ENCODE peak calls at places on chromosomes 6 and 20, in four cellular contexts. Z, J, E and R are unnamed samples.

GRCh38 chr6:7975764-7976146 is 65.2 kb upstream of the TXNDC5 start:
- DNase-seq in Z (peak; percentile 60), E (no peak), J (peak; percentile 6), R (no peak)

GRCh38 chr6:31687321-31687720 is 6.5 kb upstream of the LY6G5C start:
- DNase-seq in Z (no peak), J (no peak), E (no peak), R (no peak)

GRCh38 chr20:4449977-4450715 is 271.6 kb upstream of the PRND start:
- DNase-seq in E (no peak), J (peak; percentile 41), Z (peak; percentile 56), R (no peak)

GRCh38 chr6:74287932-74288331 is 591.9 kb downstream of the CD109 start:
- DNase-seq in E (no peak), Z (no peak), J (no peak), R (no peak)

GRCh38 chr6:75023634-75024033 is 182.2 kb downstream of the COL12A1 start:
- DNase-seq in Z (no peak), E (no peak), J (no peak), R (no peak)

GRCh38 chr6:12343440-12344162 is 53.4 kb downstream of the EDN1 start:
- DNase-seq in E (peak; percentile 77), Z (peak; percentile 24), J (peak; percentile 62), R (no peak)

GRCh38 chr6:7628915-7629314 is 38.9 kb downstream of the SNRNP48 start:
- DNase-seq in J (no peak), E (no peak), Z (no peak), R (no peak)

GRCh38 chr6:138500045-138500665 is 861 bp upstream of the NHSL1 start:
- DNase-seq in J (no peak), Z (no peak), E (no peak), R (no peak)

GRCh38 chr6:28856617-28857000 is 67.2 kb downstream of the TRIM27 start:
- DNase-seq in Z (no peak), J (no peak), E (no peak), R (no peak)

GRCh38 chr6:130624046-130624445 is 203.2 kb upstream of the SMLR1 start:
- DNase-seq in E (no peak), J (no peak), Z (no peak), R (no peak)

GRCh38 chr20:3731944-3732326 is 550 bp upstream of the HSPA12B start:
- DNase-seq in Z (no peak), E (no peak), J (no peak), R (no peak)

GRCh38 chr6:127933852-127934840 is 33.3 kb upstream of the THEMIS start:
- DNase-seq in Z (no peak), J (no peak), E (no peak), R (no peak)

GRCh38 chr6:1337791-1338190 is 25.9 kb downstream of the FOXQ1 start:
- DNase-seq in J (no peak), E (no peak), Z (peak; percentile 59), R (no peak)

GRCh38 chr20:4051413-4052138 is 36.2 kb upstream of the RNF24 start:
- DNase-seq in J (no peak), Z (peak; percentile 65), E (no peak), R (no peak)

GRCh38 chr6:128963561-128963960 is 80.6 kb downstream of the LAMA2 start:
- DNase-seq in J (no peak), Z (no peak), E (no peak), R (no peak)

GRCh38 chr20:10846831-10847230 is 173.0 kb upstream of the JAG1 start:
- DNase-seq in Z (no peak), J (no peak), E (no peak), R (no peak)

GRCh38 chr6:127520061-127520460 is 926 bp upstream of the MTCL3 start:
- DNase-seq in J (no peak), E (no peak), Z (peak; percentile 40), R (no peak)

GRCh38 chr6:89692256-89692655 is 53.7 kb upstream of the LYRM2 start:
- DNase-seq in J (no peak), Z (no peak), E (no peak), R (no peak)

GRCh38 chr20:62758226-62758912 is 37.9 kb upstream of the MRGBP start:
- DNase-seq in J (no peak), E (peak; percentile 15), Z (no peak), R (peak; percentile 53)

GRCh38 chr6:157087974-157088373 is 235.3 kb downstream of the TMEM242 start:
- DNase-seq in E (no peak), Z (no peak), J (no peak), R (no peak)

GRCh38 chr6:3607171-3607570 is 144.3 kb downstream of the PXDC1 start:
- DNase-seq in J (no peak), Z (no peak), E (no peak), R (no peak)

GRCh38 chr6:134446901-134447300 is 129.0 kb upstream of the SGK1 start:
- DNase-seq in Z (peak; percentile 33), E (no peak), J (no peak), R (no peak)

GRCh38 chr20:63073051-63073737 is 66.4 kb upstream of the BHLHE23 start:
- DNase-seq in J (no peak), Z (no peak), E (peak; percentile 12), R (peak; percentile 17)

GRCh38 chr20:346640-347316 is at the start of gene NRSN2:
- DNase-seq in J (peak; percentile 83), E (peak; percentile 76), Z (peak; percentile 72), R (peak; percentile 89)

DNA sequence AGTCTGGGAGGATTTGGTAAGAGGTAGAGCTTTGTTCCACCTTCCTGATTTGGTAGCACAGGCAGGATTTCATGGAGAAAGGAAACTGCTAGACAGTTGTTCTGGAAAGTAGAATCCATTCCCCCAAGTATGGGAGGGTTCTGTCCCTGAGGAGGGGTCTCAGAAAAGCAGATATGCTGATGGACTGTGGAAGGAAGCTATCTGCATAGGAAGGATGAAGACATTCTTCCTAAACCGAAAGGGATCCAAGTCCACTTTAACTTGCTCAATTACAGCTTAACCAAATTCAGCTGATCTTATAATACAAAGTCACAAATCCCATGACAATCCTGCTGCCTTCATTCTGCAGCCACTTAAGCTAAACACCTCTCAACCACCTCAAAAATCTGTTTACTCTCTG is 2.6 kb downstream of the MAN1A1 start:
- DNase-seq in J (no peak), E (no peak), Z (no peak), R (no peak)
- H3K4me3 ChIP-seq in J (peak overlapping the region; percentile 81), E (peak overlapping the region; percentile 95), Z (peak overlapping the region; percentile 76), R (peak overlapping the region; percentile 82)

GRCh38 chr20:7031222-7031621 is 263.7 kb downstream of the BMP2 start:
- DNase-seq in Z (peak; percentile 2), E (no peak), J (no peak), R (no peak)
- TF ChIP-seq CTCF in Z (peak; percentile 32), E (no peak), J (peak; percentile 51), R (no peak)

GRCh38 chr6:110419028-110419739 is 3.8 kb upstream of the DDO start:
- DNase-seq in E (no peak), Z (no peak), J (no peak), R (no peak)

GRCh38 chr6:110410534-110410933 is 4.8 kb downstream of the DDO start:
- DNase-seq in Z (no peak), J (no peak), E (no peak), R (no peak)

GRCh38 chr6:110412258-110412839 is 3.0 kb downstream of the DDO start:
- DNase-seq in J (no peak), E (no peak), Z (peak; percentile 54), R (no peak)

GRCh38 chr6:110414669-110415296 is 592 bp downstream of the DDO start:
- DNase-seq in E (no peak), J (no peak), Z (no peak), R (no peak)

GRCh38 chr6:110415297-110415916 is at the start of gene DDO:
- DNase-seq in J (no peak), Z (peak; percentile 42), E (peak; percentile 95), R (peak; percentile 64)
- H3K4me3 ChIP-seq in J (no peak within 1 kb of the TSS), Z (no peak within 1 kb of the TSS), E (peak within 1 kb of the TSS; percentile 27), R (peak within 1 kb of the TSS; percentile 12)

DNA sequence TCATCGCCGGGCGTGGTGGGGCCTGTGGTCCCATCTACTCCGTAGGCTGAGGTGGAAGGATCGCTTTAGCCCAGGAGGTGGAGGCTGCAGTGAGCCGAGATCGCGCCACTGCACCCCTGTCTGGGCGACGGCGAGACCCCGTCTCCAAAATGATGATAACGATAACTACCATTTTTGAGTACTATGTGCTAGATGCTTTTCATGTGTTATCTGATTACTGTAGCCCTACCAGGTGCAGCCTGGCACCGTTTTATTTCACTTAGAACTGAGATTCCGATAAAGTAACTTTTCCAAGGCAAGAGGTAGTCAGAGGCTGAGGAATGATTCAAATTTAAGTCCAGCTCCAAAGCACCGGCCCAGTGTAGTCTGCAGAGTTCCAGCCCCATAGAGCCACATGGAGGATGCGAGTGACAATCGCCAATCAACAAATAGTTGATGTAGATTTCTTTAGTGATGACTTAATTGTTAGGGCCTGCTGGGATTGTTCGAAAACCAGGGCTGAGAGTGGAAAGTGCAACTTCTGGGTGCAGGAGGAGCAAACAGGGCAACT is 727 bp downstream of the ERMARD start:
- DNase-seq in J (peak; percentile 13), Z (no peak), E (no peak), R (no peak)
- TF ChIP-seq CTCF in J (no peak), Z (no peak), E (no peak), R (no peak)

GRCh38 chr6:170311696-170312095 is 5.1 kb downstream of the FAM120B start:
- DNase-seq in J (no peak), E (no peak), Z (no peak), R (no peak)

GRCh38 chr6:170306324-170307079 is at the start of gene FAM120B:
- DNase-seq in Z (peak; percentile 97), J (peak; percentile 93), E (peak; percentile 98), R (peak; percentile 99)

GRCh38 chr6:170307080-170307545 is 555 bp downstream of the FAM120B start:
- DNase-seq in Z (no peak), J (no peak), E (no peak), R (no peak)

GRCh38 chr6:170305772-170306323 is 710 bp upstream of the FAM120B start:
- DNase-seq in E (no peak), J (peak; percentile 28), Z (no peak), R (no peak)

DNA sequence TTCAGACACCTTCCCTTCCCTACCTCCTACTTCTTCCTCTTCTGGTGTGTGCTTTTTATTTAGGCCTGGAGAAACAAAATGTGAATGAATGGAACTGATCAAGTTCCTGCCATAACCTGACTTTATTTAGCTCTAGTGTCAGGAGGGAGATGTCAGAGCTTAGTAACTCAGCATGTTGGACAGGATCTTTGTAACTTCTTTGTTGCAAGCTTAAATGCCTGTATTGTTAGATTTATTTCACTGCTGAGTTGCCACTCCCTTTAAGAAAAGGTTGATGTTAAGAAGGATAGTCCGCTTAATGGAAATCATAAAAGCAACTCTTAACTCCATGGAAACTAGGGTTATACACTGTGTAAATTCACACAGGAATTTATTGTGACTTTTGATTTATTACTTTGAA is 2.2 kb downstream of the FAM120B start:
- DNase-seq in J (no peak), E (no peak), Z (no peak), R (no peak)
- H3K4me3 ChIP-seq in J (no peak overlapping the region), E (no peak overlapping the region), Z (no peak overlapping the region), R (no peak overlapping the region)

GRCh38 chr20:21125849-21126840 is at the start of gene KIZ:
- DNase-seq in J (peak; percentile 100), E (peak; percentile 99), Z (peak; percentile 98), R (peak; percentile 97)

GRCh38 chr20:21133404-21133803 is 7.5 kb downstream of the KIZ start:
- DNase-seq in J (no peak), Z (no peak), E (no peak), R (no peak)

GRCh38 chr20:21133917-21134622 is 8.2 kb downstream of the KIZ start:
- DNase-seq in Z (no peak), E (no peak), J (no peak), R (no peak)

GRCh38 chr20:21127201-21127981 is 1.5 kb downstream of the KIZ start:
- DNase-seq in E (no peak), Z (no peak), J (no peak), R (no peak)

GRCh38 chr20:21129861-21130260 is 4.0 kb downstream of the KIZ start:
- DNase-seq in E (no peak), Z (no peak), J (no peak), R (no peak)
- TF ChIP-seq CTCF in E (no peak), Z (no peak), J (no peak), R (no peak)